ENCODE peak calls at places on chromosomes 3 and 15, in seven cellular contexts. V is tibial nerve, B is fibroblast of lung, R is Panc1, A is H9, C is prostate gland, S is A673. D is an unnamed sample. For H3K9me3, the result is how much of the 10 kb centered on the place peaks cover.

GRCh38 chr3:45599424-45599886 is 4.9 kb downstream of the LIMD1 start:
- DNase-seq in V (no peak), B (no peak), R (no peak), A (no peak), C (peak), S (no peak), D (no peak)

GRCh38 chr3:9175421-9175820 is 74.0 kb downstream of the SRGAP3 start:
- DNase-seq in V (no peak), B (peak), R (no peak), A (no peak), C (peak), S (no peak), D (no peak)

GRCh38 chr15:73338606-73339388 is 30.0 kb downstream of the HCN4 start:
- DNase-seq in V (no peak), B (no peak), R (no peak), A (no peak), C (no peak), S (no peak), D (no peak)

GRCh38 chr15:61382927-61383326 is 153.8 kb upstream of the RORA start:
- DNase-seq in V (no peak), B (no peak), R (no peak), A (no peak), C (no peak), S (no peak), D (no peak)

GRCh38 chr3:11819146-11819545 is 27.5 kb downstream of the TAMM41 start:
- DNase-seq in V (no peak), B (no peak), R (no peak), A (no peak), C (no peak), S (no peak), D (no peak)

GRCh38 chr3:152505926-152506325 is 237.2 kb downstream of the MBNL1 start:
- DNase-seq in V (no peak), B (no peak), R (no peak), A (no peak), C (no peak), S (no peak), D (no peak)

GRCh38 chr15:39286706-39287105 is 294.2 kb upstream of the THBS1 start:
- DNase-seq in V (no peak), B (peak), R (no peak), A (no peak), C (no peak), S (no peak), D (no peak)

GRCh38 chr15:96889734-96890480 is 559.4 kb downstream of the NR2F2 start:
- DNase-seq in V (no peak), B (no peak), R (no peak), A (no peak), C (no peak), S (peak), D (no peak)

GRCh38 chr3:186277268-186277909 is 84.6 kb downstream of the DGKG start:
- DNase-seq in V (no peak), B (peak), R (no peak), A (peak), C (no peak), S (peak), D (no peak)

GRCh38 chr3:23706116-23706515 is 99.6 kb upstream of the UBE2E1 start:
- DNase-seq in V (no peak), B (peak), R (no peak), A (no peak), C (no peak), S (no peak), D (no peak)

GRCh38 chr15:24924153-24924552 is 30.6 kb upstream of the SNRPN start:
- DNase-seq in V (no peak), B (no peak), R (no peak), A (no peak), C (no peak), S (no peak), D (no peak)

GRCh38 chr3:20931834-20932233 is 745.8 kb upstream of the SGO1 start:
- DNase-seq in V (no peak), B (no peak), R (no peak), A (no peak), C (no peak), S (no peak), D (no peak)

GRCh38 chr3:20924646-20925395 is 738.8 kb upstream of the SGO1 start:
- DNase-seq in V (no peak), B (peak), R (no peak), A (no peak), C (no peak), S (no peak), D (no peak)

GRCh38 chr3:20935791-20936190 is 749.8 kb upstream of the SGO1 start:
- DNase-seq in V (no peak), B (peak), R (no peak), A (no peak), C (no peak), S (no peak), D (no peak)

GRCh38 chr3:20930034-20930433 is 744.0 kb upstream of the SGO1 start:
- DNase-seq in V (no peak), B (peak), R (no peak), A (peak), C (no peak), S (peak), D (no peak)
- TF ChIP-seq CTCF in V (no peak), B (no peak), R (no peak), A (peak), C (no peak), S (peak), D (no peak)

GRCh38 chr3:21326704-21327103 is 424.3 kb downstream of the ZNF385D start:
- DNase-seq in V (no peak), B (peak), R (no peak), A (no peak), C (no peak), S (peak), D (no peak)
- H3K9me3 ChIP-seq in V (under half), B (under half), R (under half), A (under half), C (under half), S (under half), D (under half)

GRCh38 chr15:63461230-63461629 is 43.2 kb upstream of the USP3 start:
- DNase-seq in V (no peak), B (no peak), R (no peak), A (peak), C (no peak), S (no peak), D (no peak)
- TF ChIP-seq CTCF in V (no peak), B (no peak), R (peak), A (peak), C (no peak), S (no peak), D (no peak)

GRCh38 chr3:129582799-129583198 is 23.7 kb downstream of the PLXND1 start:
- DNase-seq in V (no peak), B (no peak), R (no peak), A (no peak), C (no peak), S (no peak), D (no peak)
- H3K9me3 ChIP-seq in V (under half), B (under half), R (under half), A (under half), C (under half), S (under half), D (under half)

GRCh38 chr15:31585231-31585630 is 258.6 kb downstream of the KLF13 start:
- DNase-seq in V (no peak), B (no peak), R (no peak), A (no peak), C (no peak), S (no peak), D (no peak)

GRCh38 chr15:31587583-31587982 is 260.9 kb downstream of the KLF13 start:
- DNase-seq in V (no peak), B (no peak), R (no peak), A (no peak), C (no peak), S (no peak), D (no peak)

GRCh38 chr15:31586841-31587240 is 260.2 kb downstream of the KLF13 start:
- DNase-seq in V (no peak), B (no peak), R (no peak), A (no peak), C (no peak), S (no peak), D (no peak)

GRCh38 chr15:31579976-31580375 is 253.3 kb downstream of the KLF13 start:
- DNase-seq in V (no peak), B (no peak), R (no peak), A (no peak), C (no peak), S (no peak), D (no peak)

GRCh38 chr15:31584195-31584594 is 257.6 kb downstream of the KLF13 start:
- DNase-seq in V (no peak), B (no peak), R (no peak), A (no peak), C (no peak), S (no peak), D (no peak)
- TF ChIP-seq CTCF in V (no peak), B (no peak), R (no peak), A (no peak), C (no peak), S (no peak), D (no peak)

D was measured in thoracic aorta.